ENCODE peak calls at places on chromosomes 1 and 21, in five cellular contexts. E, Q, F, A and P are unnamed samples.

GRCh38 chr1:20359451-20360330 is 69.0 kb downstream of the VWA5B1 start:
- DNase-seq in E (no peak), Q (no peak), F (no peak), A (no peak), P (no peak)

GRCh38 chr1:5974631-5975030 is 17.6 kb downstream of the NPHP4 start:
- DNase-seq in E (no peak), Q (no peak), F (no peak), A (no peak), P (no peak)

GRCh38 chr1:165355221-165355976 is 1.1 kb downstream of the LMX1A start:
- DNase-seq in E (no peak), Q (no peak), F (no peak), A (no peak), P (no peak)

GRCh38 chr1:94527447-94528031 is 14.0 kb downstream of the F3 start:
- DNase-seq in E (no peak), Q (peak; percentile 32), F (no peak), A (no peak), P (no peak)

GRCh38 chr1:6106321-6106731 is 60.6 kb downstream of the KCNAB2 start:
- DNase-seq in E (no peak), Q (no peak), F (no peak), A (no peak), P (no peak)

GRCh38 chr1:100736766-100737165 is 17.2 kb downstream of the VCAM1 start:
- DNase-seq in E (no peak), Q (no peak), F (peak; percentile 18), A (no peak), P (no peak)

GRCh38 chr1:69940816-69941215 is 264.6 kb downstream of the LRRC40 start:
- DNase-seq in E (no peak), Q (no peak), F (no peak), A (no peak), P (no peak)

GRCh38 chr21:39373634-39374033 is 24.7 kb upstream of the HMGN1 start:
- DNase-seq in E (peak; percentile 25), Q (peak; percentile 29), F (no peak), A (peak; percentile 69), P (no peak)

GRCh38 chr1:89821322-89822108 is 683 bp downstream of the LRRC8D start:
- DNase-seq in E (no peak), Q (peak; percentile 84), F (no peak), A (peak; percentile 69), P (no peak)

GRCh38 chr1:37035014-37035686 is 835 bp upstream of the GRIK3 start:
- DNase-seq in E (no peak), Q (no peak), F (no peak), A (no peak), P (no peak)

GRCh38 chr21:44456915-44457736 is 1.8 kb downstream of the LRRC3 start:
- DNase-seq in E (no peak), Q (no peak), F (no peak), A (no peak), P (no peak)

GRCh38 chr1:105485207-105485606 is 1571.3 kb upstream of the PRMT6 start:
- DNase-seq in E (no peak), Q (no peak), F (peak; percentile 6), A (no peak), P (peak; percentile 18)

GRCh38 chr1:212158912-212159796 is 123.6 kb downstream of the DTL start:
- DNase-seq in E (no peak), Q (no peak), F (no peak), A (no peak), P (no peak)

GRCh38 chr1:183493540-183494245 is 21.4 kb downstream of the SMG7 start:
- DNase-seq in E (no peak), Q (no peak), F (no peak), A (no peak), P (no peak)

GRCh38 chr1:1619917-1620361 is 4.6 kb downstream of the MIB2 start:
- DNase-seq in E (no peak), Q (peak; percentile 51), F (no peak), A (no peak), P (no peak)

GRCh38 chr21:15250384-15250783 is 185.6 kb upstream of the NRIP1 start:
- DNase-seq in E (no peak), Q (no peak), F (peak; percentile 15), A (no peak), P (no peak)

GRCh38 chr1:64042331-64043100 is 160.9 kb upstream of the UBE2U start:
- DNase-seq in E (peak; percentile 30), Q (no peak), F (peak; percentile 83), A (no peak), P (peak; percentile 68)

GRCh38 chr21:44889625-44890337 is 16.3 kb upstream of the PTTG1IP start:
- DNase-seq in E (no peak), Q (no peak), F (no peak), A (no peak), P (no peak)

GRCh38 chr1:15797614-15798390 is 9.6 kb downstream of the UQCRHL start:
- DNase-seq in E (no peak), Q (no peak), F (no peak), A (no peak), P (no peak)

GRCh38 chr21:25897383-25897782 is 162.6 kb downstream of the GABPA start:
- DNase-seq in E (no peak), Q (no peak), F (no peak), A (no peak), P (no peak)

GRCh38 chr1:112954059-112954458 is 1.9 kb downstream of the SLC16A1 start:
- DNase-seq in E (no peak), Q (no peak), F (no peak), A (no peak), P (no peak)

GRCh38 chr1:190170321-190170720 is 307.3 kb downstream of the BRINP3 start:
- DNase-seq in E (no peak), Q (no peak), F (no peak), A (no peak), P (no peak)